ENCODE peak calls at places on chromosomes 16 and 17, in five cellular contexts. A, J, X, N and E are unnamed samples.
A peak's percentile ranks its signal among the peaks of the same experiment; 100 is the strongest.

GRCh38 chr17:42531455-42532354 is 4.3 kb upstream of the NAGLU start:
- DNase-seq in A (no peak), J (no peak), X (peak; percentile 60), N (no peak), E (no peak)

GRCh38 chr17:3552916-3553315 is 4.7 kb downstream of the TRPV3 start:
- DNase-seq in A (no peak), J (no peak), X (no peak), N (no peak), E (no peak)

GRCh38 chr16:88510091-88510719 is 57.1 kb downstream of the ZFPM1 start:
- DNase-seq in A (no peak), J (no peak), X (peak; percentile 72), N (no peak), E (no peak)

GRCh38 chr17:78450696-78451344 is 72.4 kb downstream of the PGS1 start:
- DNase-seq in A (no peak), J (no peak), X (no peak), N (no peak), E (peak; percentile 58)

GRCh38 chr16:51359141-51359960 is 208.3 kb upstream of the SALL1 start:
- DNase-seq in A (no peak), J (no peak), X (no peak), N (no peak), E (no peak)

GRCh38 chr16:83336630-83337029 is 471.1 kb upstream of the HSBP1 start:
- DNase-seq in A (no peak), J (no peak), X (no peak), N (no peak), E (no peak)

GRCh38 chr16:88770459-88771293 is 14.3 kb downstream of the PIEZO1 start:
- DNase-seq in A (no peak), J (peak; percentile 96), X (peak; percentile 77), N (no peak), E (peak; percentile 78)

GRCh38 chr16:47939690-47940089 is 216.1 kb downstream of the ABCC12 start:
- DNase-seq in A (no peak), J (no peak), X (no peak), N (no peak), E (no peak)

GRCh38 chr16:72561-73537 is at the start of gene RHBDF1:
- DNase-seq in A (no peak), J (no peak), X (peak; percentile 68), N (no peak), E (no peak)